ENCODE peak calls at places on chromosomes 2 and 18, in seven cellular contexts. I is endothelial cell of umbilical vein; T is ovary; B is aorta; G is cardiac muscle cell; C is CD4-positive, alpha-beta memory T cell; A is neuronal stem cell. D is an unnamed sample. For H3K4me1 and H3K27me3, the result is how much of the 10 kb centered on the place peaks cover.

GRCh38 chr2:43269706-43270105 is 43.3 kb upstream of the ZFP36L2 start:
- DNase-seq in T (peak), C (no peak), I (no peak), G (peak), A (no peak), B (no peak), D (peak)

GRCh38 chr2:19189391-19189790 is 169.0 kb downstream of the OSR1 start:
- DNase-seq in T (no peak), B (no peak), I (no peak), A (no peak), C (no peak), G (no peak), D (no peak)

GRCh38 chr2:953975-954686 is 3.5 kb downstream of the SNTG2 start:
- DNase-seq in T (no peak), B (no peak), C (no peak), G (peak), I (no peak), A (no peak), D (no peak)

GRCh38 chr2:95728878-95729511 is 137.2 kb downstream of the TRIM43 start:
- DNase-seq in I (peak), G (peak), A (peak), T (peak), C (no peak), B (no peak), D (peak)

GRCh38 chr2:46385786-46386577 is 88.8 kb downstream of the EPAS1 start:
- DNase-seq in C (no peak), T (no peak), G (peak), B (no peak), I (no peak), A (no peak), D (peak)

GRCh38 chr2:231614559-231615057 is 21.9 kb downstream of the TEX44 start:
- DNase-seq in I (no peak), G (no peak), A (no peak), T (peak), B (peak), C (no peak), D (peak)

GRCh38 chr2:178484245-178485041 is 4.2 kb downstream of the PLEKHA3 start:
- DNase-seq in C (no peak), A (no peak), T (no peak), B (no peak), I (peak), G (peak), D (no peak)

GRCh38 chr2:230902180-230902899 is 22.7 kb downstream of the GPR55 start:
- DNase-seq in G (peak), B (peak), I (no peak), A (peak), T (no peak), C (no peak), D (no peak)

GRCh38 chr2:141062443-141062842 is 1068.4 kb downstream of the LRP1B start:
- DNase-seq in B (no peak), I (no peak), C (no peak), A (no peak), G (no peak), T (no peak), D (no peak)

GRCh38 chr18:23574611-23575308 is 11.5 kb downstream of the NPC1 start:
- DNase-seq in I (no peak), C (no peak), T (no peak), A (no peak), B (no peak), G (no peak), D (no peak)

GRCh38 chr18:5295231-5295920 is at the start of gene ZBTB14:
- DNase-seq in B (peak), T (peak), C (peak), I (no peak), A (peak), G (peak), D (peak)

GRCh38 chr2:231036578-231037106 is 681 bp upstream of the C2orf72 start:
- DNase-seq in T (no peak), B (no peak), G (no peak), I (no peak), A (no peak), C (no peak), D (no peak)

GRCh38 chr2:126496493-126496892 is 159.5 kb upstream of the GYPC start:
- DNase-seq in G (no peak), T (no peak), A (no peak), I (no peak), B (no peak), C (no peak), D (no peak)

GRCh38 chr2:10378189-10378588 is 69.9 kb downstream of the ODC1 start:
- DNase-seq in A (no peak), G (no peak), C (peak), B (no peak), T (no peak), I (no peak), D (no peak)

GRCh38 chr2:230934291-230935131 is 9.5 kb upstream of the GPR55 start:
- DNase-seq in I (no peak), G (no peak), A (no peak), T (no peak), B (peak), C (no peak), D (no peak)

GRCh38 chr2:237697586-237698337 is 70.4 kb downstream of the LRRFIP1 start:
- DNase-seq in T (no peak), B (no peak), I (peak), A (no peak), C (peak), G (peak), D (no peak)

GRCh38 chr2:3127279-3127690 is 250.3 kb downstream of the EIPR1 start:
- DNase-seq in G (no peak), I (no peak), T (no peak), B (no peak), C (no peak), A (no peak), D (no peak)

GRCh38 chr18:31050635-31051034 is 8.1 kb upstream of the DSC3 start:
- DNase-seq in C (no peak), G (no peak), B (no peak), A (no peak), T (no peak), I (no peak), D (no peak)

GRCh38 chr2:84286878-84287277 is 172.2 kb downstream of the SUCLG1 start:
- DNase-seq in T (no peak), I (no peak), A (no peak), B (no peak), C (no peak), G (no peak), D (no peak)

GRCh38 chr2:234679151-234679765 is 182.4 kb upstream of the ARL4C start:
- DNase-seq in I (no peak), B (no peak), G (peak), C (no peak), T (no peak), A (no peak), D (no peak)

GRCh38 chr2:202530038-202530437 is 104.7 kb upstream of the FAM117B start:
- DNase-seq in I (peak), C (no peak), G (peak), A (no peak), T (no peak), B (no peak), D (no peak)

GRCh38 chr2:126785236-126785635 is 113.5 kb upstream of the TEX51 start:
- DNase-seq in G (no peak), B (no peak), T (no peak), C (no peak), A (no peak), I (no peak), D (no peak)

GRCh38 chr2:98560256-98560771 is 48.0 kb downstream of the COA5 start:
- DNase-seq in I (peak), T (peak), C (no peak), G (peak), B (peak), A (no peak), D (no peak)

GRCh38 chr18:70454705-70455322 is 166.0 kb downstream of the SOCS6 start:
- DNase-seq in B (no peak), C (no peak), G (peak), A (peak), I (peak), T (no peak), D (no peak)

GRCh38 chr2:109638807-109639206 is 24.6 kb downstream of the SOWAHC start:
- DNase-seq in B (no peak), I (no peak), T (no peak), G (peak), C (no peak), A (no peak), D (no peak)

GRCh38 chr2:28117104-28117596 is 226.6 kb downstream of the BABAM2 start:
- DNase-seq in A (no peak), I (no peak), B (no peak), G (no peak), C (no peak), T (no peak), D (no peak)

DNA sequence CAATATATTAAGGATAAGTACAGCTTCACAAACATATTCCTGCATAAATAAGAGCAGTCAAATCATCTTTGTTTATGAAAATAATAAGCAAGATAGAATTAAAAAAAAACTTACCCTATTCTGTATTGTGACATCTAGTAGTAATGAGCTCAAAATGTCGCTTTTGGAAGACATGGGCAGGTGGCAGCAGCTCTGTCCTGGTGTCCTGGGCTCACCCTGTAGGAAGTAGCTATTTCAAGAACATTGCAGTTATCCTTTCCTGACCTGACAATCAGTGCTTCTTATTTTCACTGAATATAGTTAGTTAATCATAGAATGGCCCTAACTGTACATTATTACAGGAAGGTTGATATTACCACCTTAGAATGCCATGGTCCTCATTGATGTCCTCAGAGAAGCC is 229.1 kb downstream of the BABAM2 start:
- DNase-seq in C (no peak), G (no peak), I (no peak), T (no peak), A (no peak), B (no peak), D (no peak)
- H3K4me3 ChIP-seq in C (no peak), G (no peak), I (no peak), T (no peak), A (no peak), B (no peak), D (no peak)

GRCh38 chr18:42730272-42730671 is 385.2 kb downstream of the RIT2 start:
- DNase-seq in I (no peak), T (no peak), A (no peak), B (no peak), G (no peak), C (no peak), D (no peak)

GRCh38 chr18:42736074-42736473 is 379.4 kb downstream of the RIT2 start:
- DNase-seq in T (no peak), B (no peak), I (no peak), A (no peak), C (no peak), G (no peak), D (no peak)

DNA sequence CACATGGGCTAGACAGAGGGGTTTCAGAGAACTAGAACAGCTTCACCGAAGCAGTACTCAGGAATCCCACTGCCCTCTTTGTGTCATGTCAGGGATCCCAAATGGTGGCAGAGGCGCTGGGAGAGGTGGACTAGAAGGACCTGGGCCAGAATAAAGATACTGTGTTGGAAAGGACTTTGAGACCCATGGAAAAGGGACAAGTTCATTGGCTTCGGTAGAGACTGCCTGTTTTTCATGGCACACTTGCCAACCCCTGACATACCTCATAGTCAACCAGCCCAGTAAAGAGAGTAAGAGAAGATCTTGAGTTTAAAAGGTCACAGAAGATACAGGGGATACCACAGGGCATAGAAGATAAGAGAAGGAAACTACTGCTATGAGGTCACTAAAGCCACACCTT is 381.0 kb downstream of the RIT2 start:
- DNase-seq in I (no peak), T (no peak), G (no peak), A (no peak), C (no peak), B (no peak), D (no peak)
- H3K4me1 ChIP-seq in I (under half), T (under half), G (under half), A (under half), C (under half), B (under half), D (under half)

GRCh38 chr2:112045446-112046014 is 9.5 kb upstream of the TMEM87B start:
- DNase-seq in C (no peak), B (no peak), I (no peak), A (no peak), G (no peak), T (no peak), D (no peak)
- H3K27me3 ChIP-seq in C (under half), B (under half), I (under half), A (under half), G (under half), T (under half), D (under half)

GRCh38 chr2:217434183-217434620 is 568.6 kb downstream of the TNS1 start:
- DNase-seq in B (peak), T (peak), I (peak), G (peak), A (peak), C (no peak), D (peak)
- H3K4me3 ChIP-seq in B (peak), T (peak), I (no peak), G (no peak), A (peak), C (no peak), D (no peak)

GRCh38 chr2:239394346-239394945 is 6.4 kb downstream of the HDAC4 start:
- DNase-seq in T (no peak), C (no peak), I (no peak), B (peak), G (no peak), A (no peak), D (no peak)
- H3K4me1 ChIP-seq in T (under half), C (under half), I (under half), B (under half), G (under half), A (under half), D (under half)

DNA sequence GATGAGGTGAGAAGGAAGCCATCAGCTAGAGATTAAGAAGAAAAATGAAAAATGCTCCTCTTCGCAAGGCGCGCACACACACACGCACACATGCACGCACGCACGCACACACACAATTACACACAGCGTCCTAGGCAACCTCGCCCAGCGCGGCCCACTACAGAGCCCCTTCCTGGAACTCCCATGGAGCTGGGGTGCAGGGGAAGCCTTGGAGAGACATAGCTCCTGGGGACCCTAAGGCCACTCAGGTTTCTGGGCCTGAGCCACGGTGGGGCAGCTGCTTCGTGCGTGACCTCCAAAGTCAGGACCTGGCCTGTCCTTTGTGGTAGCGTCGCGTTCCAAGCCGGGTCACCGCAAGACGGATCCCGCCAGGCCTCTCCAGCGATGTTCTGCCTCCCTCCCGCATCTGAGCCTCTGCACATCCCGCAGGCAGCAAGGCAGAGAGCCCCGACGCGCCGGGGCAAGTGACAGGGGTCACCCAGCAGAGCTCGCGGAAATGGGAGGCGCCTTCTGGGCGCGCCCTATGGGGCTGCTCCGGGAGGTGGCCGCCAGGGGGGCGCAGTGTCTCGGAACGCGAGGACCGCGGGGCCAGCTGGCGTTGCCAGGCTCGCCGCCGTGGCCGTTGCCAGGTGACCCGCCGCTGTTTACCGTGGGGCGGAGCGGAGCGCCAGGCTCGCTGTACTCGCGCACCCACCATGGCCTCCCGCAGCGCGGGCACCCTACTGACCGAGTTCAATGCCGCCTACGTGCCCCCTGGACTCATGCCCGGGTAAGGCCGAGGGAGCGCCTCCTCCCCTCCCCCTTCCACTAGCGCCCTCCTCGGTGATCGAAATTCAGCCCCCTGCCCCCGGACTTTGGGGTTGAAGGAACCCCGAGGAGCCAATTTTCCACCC is 79.0 kb downstream of the CIB4 start:
- DNase-seq in A (no peak), T (peak), I (peak), C (no peak), B (peak), G (peak), D (no peak)
- H3K27me3 ChIP-seq in A (half or more), T (under half), I (under half), C (under half), B (under half), G (half or more), D (under half)

DNA sequence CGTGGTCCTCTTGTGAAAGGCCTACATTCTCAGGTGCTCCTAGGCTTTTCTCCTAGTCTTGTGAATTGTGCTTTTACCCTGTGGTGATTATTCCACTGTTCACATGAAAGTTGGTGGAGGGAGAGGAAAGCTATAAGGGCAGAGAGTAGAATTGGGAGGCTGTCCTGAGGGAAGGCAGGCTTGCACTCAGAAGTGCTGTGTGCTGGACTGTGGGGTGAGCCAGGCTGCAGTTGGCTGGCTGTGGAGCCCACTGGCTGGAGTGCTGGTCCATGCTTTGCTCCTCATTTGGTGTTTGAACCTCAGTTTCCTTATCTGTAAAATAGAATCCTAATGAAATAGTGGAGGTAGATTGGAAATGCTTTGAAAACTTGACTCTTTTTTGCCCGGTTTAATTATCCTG is 21.3 kb downstream of the LIMS1 start:
- DNase-seq in A (no peak), T (no peak), B (no peak), I (no peak), C (no peak), G (no peak), D (no peak)
- H3K4me3 ChIP-seq in A (no peak), T (no peak), B (no peak), I (no peak), C (no peak), G (no peak), D (no peak)